ENCODE peak calls at places on chromosomes 13 and 19, in four cellular contexts. D, S, R and E are unnamed samples.

GRCh38 chr19:48568345-48568886 is 16.4 kb downstream of the SULT2B1 start:
- DNase-seq in D (peak), R (peak), S (peak), E (no peak)

GRCh38 chr13:25872871-25873607 is 178.8 kb downstream of the SHISA2 start:
- DNase-seq in D (no peak), R (peak), S (no peak), E (no peak)

GRCh38 chr13:28489536-28489935 is 5.4 kb downstream of the FLT1 start:
- DNase-seq in R (peak), D (no peak), S (no peak), E (no peak)

GRCh38 chr19:4911786-4912672 is 2.7 kb downstream of the UHRF1 start:
- DNase-seq in S (peak), D (peak), R (peak), E (peak)

GRCh38 chr19:41025871-41026270 is 34.8 kb downstream of the CYP2B6 start:
- DNase-seq in R (no peak), D (no peak), S (no peak), E (no peak)

GRCh38 chr13:48536851-48537250 is 4.0 kb upstream of the RCBTB2 start:
- DNase-seq in D (no peak), R (no peak), S (no peak), E (no peak)

GRCh38 chr19:11657307-11657706 is 60.0 kb downstream of the ZNF627 start:
- DNase-seq in D (peak), S (no peak), R (no peak), E (no peak)

GRCh38 chr19:14553042-14553938 is 18.6 kb downstream of the NDUFB7 start:
- DNase-seq in D (no peak), R (no peak), S (no peak), E (peak)

GRCh38 chr19:49465371-49465770 is 8.6 kb upstream of the FLT3LG start:
- DNase-seq in R (no peak), S (no peak), D (no peak), E (no peak)

GRCh38 chr13:93715866-93716265 is 489.3 kb downstream of the GPC6 start:
- DNase-seq in R (no peak), D (no peak), S (peak), E (no peak)

GRCh38 chr19:43465468-43466120 is at the start of gene LYPD3:
- DNase-seq in R (peak), S (peak), D (peak), E (no peak)

GRCh38 chr13:24085662-24086061 is 74.9 kb upstream of the SPATA13 start:
- DNase-seq in D (no peak), R (no peak), S (no peak), E (no peak)

GRCh38 chr13:42654760-42655159 is 80.8 kb downstream of the TNFSF11 start:
- DNase-seq in R (peak), S (peak), D (no peak), E (no peak)

GRCh38 chr19:2462635-2463421 is 6.1 kb upstream of the LMNB2 start:
- DNase-seq in R (peak), S (peak), D (peak), E (no peak)

GRCh38 chr19:55488986-55489710 is 912 bp downstream of the SSC5D start:
- DNase-seq in R (no peak), D (no peak), S (peak), E (no peak)

GRCh38 chr19:5692785-5693194 is 2.7 kb downstream of the RPL36 start:
- DNase-seq in D (no peak), R (no peak), S (no peak), E (no peak)

GRCh38 chr19:51137812-51138425 is 4.2 kb upstream of the SIGLEC7 start:
- DNase-seq in R (no peak), S (no peak), D (no peak), E (no peak)

GRCh38 chr13:52832268-52832667 is 16.2 kb downstream of the PCDH8 start:
- DNase-seq in S (no peak), D (no peak), R (no peak), E (no peak)

GRCh38 chr19:18257503-18258470 is 16.5 kb downstream of the IQCN start:
- DNase-seq in D (no peak), S (no peak), R (no peak), E (no peak)

GRCh38 chr19:18252370-18252717 is 21.9 kb downstream of the IQCN start:
- DNase-seq in S (no peak), R (no peak), D (no peak), E (no peak)

GRCh38 chr19:18253716-18254115 is 20.5 kb downstream of the IQCN start:
- DNase-seq in R (no peak), D (peak), S (no peak), E (no peak)

GRCh38 chr19:18253130-18253529 is 21.1 kb downstream of the IQCN start:
- DNase-seq in D (no peak), R (no peak), S (no peak), E (no peak)

DNA sequence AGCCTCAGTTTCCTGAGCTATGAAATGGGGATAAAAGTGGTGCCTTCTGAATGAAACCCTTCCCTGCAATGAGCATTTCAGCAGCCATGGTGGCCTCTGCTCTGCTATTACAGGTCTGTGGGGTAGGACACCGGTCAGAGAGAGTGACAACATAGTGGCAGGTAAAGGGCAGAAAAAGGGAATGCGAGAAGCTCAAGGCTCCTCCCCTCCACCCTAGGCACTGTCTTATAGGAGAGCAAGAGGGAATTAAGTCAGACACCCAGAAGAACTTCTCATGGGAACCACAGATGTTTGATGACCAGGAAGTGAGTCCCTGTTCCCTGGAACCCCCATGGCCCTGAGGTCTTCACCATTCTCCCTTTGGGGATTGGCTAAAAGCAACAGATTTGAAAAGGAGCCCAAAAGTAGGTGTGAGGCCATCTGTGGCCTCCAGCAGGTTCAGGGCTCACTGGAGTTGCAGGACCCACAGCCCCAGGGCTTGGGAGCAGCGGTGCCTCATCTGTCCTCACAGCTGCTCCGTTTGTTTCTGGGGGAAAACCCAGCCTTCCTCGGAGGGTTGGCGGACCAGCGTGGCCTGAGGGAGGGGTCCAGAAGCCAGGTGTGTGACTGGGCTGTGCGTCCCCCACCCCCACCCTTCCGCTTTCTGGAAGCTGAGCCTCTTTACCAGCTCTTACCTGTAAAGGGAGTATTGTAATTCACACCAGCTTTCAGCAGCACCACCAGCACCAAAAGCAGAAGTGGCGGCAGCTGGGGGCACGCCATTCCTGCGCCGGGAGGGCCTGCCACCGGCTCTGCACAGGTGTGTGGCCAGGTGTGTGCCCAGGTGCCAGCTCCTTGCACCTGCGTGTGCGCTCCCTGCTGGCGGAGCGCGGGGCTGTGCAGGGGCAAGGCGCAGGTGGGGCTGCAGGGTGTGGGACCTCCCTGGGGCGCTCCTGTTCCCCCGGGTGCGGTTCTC is 19.4 kb downstream of the IQCN start:
- DNase-seq in S (no peak), R (no peak), D (peak), E (no peak)
- TF ChIP-seq CTCF in S (no peak), R (no peak), D (peak), E (peak)

GRCh38 chr19:17466487-17466850 is 3.9 kb upstream of the SLC27A1 start:
- DNase-seq in R (no peak), D (no peak), S (no peak), E (no peak)
- TF ChIP-seq CTCF in R (no peak), D (no peak), S (no peak), E (peak)

DNA sequence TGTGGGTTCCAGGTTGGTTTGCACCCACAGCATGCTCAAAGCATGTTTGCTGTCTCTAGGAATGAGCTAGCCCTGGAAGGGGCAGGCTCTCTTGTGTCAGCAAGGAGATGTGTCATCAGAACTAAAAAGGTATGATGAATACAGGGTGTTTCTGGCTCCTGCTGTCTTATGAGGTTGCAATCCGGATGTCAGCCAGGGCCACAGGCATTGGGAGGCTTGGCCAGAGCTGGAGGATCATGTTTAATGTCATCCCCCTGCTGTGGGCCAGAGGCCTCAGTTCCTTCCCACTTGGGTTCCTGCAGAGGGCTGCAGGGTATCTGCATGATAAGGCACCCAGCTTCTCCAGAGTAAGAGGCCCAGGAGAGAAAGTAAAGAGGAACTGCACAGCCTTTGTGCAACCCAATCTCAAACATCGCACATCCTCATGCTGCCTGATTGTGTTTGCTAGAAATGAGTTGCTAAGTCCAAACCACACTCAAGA is 193.6 kb downstream of the COL4A1 start:
- DNase-seq in R (peak), D (no peak), S (no peak), E (no peak)
- TF ChIP-seq CTCF in R (no peak), D (no peak), S (no peak), E (no peak)

DNA sequence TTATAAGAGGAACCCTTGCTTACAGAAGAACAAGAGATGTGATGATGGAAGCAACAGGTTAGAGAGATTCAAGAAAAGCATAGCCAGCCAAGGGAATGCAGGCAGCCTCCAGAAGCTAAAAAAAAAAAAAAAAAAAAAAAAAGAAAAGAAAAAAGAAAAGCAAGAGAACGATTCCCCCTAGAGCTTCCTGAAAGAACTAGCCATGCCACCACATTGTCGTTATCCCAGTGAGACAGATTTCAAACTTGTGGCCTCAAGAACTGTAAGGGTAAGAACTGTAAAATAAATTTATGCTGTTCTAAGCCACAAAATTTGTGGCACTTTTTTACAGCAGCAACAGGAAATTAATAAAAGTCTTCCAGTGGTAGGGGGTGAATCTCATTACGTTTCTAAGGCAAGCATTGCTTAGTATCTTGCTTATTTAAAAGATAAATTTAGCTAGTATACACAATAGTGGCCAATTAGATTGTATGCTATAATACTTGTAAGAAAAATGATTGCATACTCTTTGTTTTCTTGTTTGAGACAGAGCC is 21.8 kb downstream of the RFXAP start:
- DNase-seq in R (no peak), S (no peak), D (no peak), E (no peak)
- TF ChIP-seq CTCF in R (no peak), S (peak), D (no peak), E (no peak)